ENCODE peak calls at places on chromosomes 16 and 17, in five cellular contexts. X is breast epithelium; S is stimulated activated CD4-positive, alpha-beta T cell treated with anti-CD3 and anti-CD28 coated beads, Interleukin-2, amount 100 ng/mL, for 48 hours; I is small intestine; O is chondrocyte. U is an unnamed sample.

GRCh38 chr17:9928601-9929341 is 23.7 kb upstream of the RCVRN start:
- DNase-seq in X (no peak), S (no peak), I (no peak), O (no peak), U (peak; percentile 58)

GRCh38 chr16:15533386-15533785 is 99.0 kb downstream of the BMERB1 start:
- DNase-seq in X (no peak), S (no peak), I (no peak), O (no peak), U (no peak)

GRCh38 chr16:48044117-48044516 is 111.7 kb downstream of the ABCC12 start:
- DNase-seq in X (no peak), S (no peak), I (no peak), O (no peak), U (no peak)

GRCh38 chr17:63434951-63435571 is 11.0 kb downstream of the CYB561 start:
- DNase-seq in X (peak; percentile 77), S (no peak), I (peak; percentile 92), O (peak; percentile 81), U (peak; percentile 50)

GRCh38 chr17:29588561-29589411 is 662 bp downstream of the GIT1 start:
- DNase-seq in X (no peak), S (no peak), I (peak; percentile 32), O (peak; percentile 93), U (peak; percentile 38)

GRCh38 chr17:57395721-57396321 is 139.5 kb downstream of the MSI2 start:
- DNase-seq in X (no peak), S (no peak), I (no peak), O (no peak), U (no peak)

GRCh38 chr17:65783845-65784334 is 222.4 kb upstream of the AXIN2 start:
- DNase-seq in X (no peak), S (no peak), I (peak; percentile 90), O (no peak), U (no peak)

GRCh38 chr17:40810505-40810904 is 10.7 kb upstream of the KRT28 start:
- DNase-seq in X (no peak), S (no peak), I (no peak), O (no peak), U (no peak)

GRCh38 chr17:73589096-73589980 is 54.9 kb downstream of the SDK2 start:
- DNase-seq in X (no peak), S (no peak), I (no peak), O (no peak), U (no peak)

GRCh38 chr17:41494524-41494923 is 4.8 kb upstream of the KRT36 start:
- DNase-seq in X (no peak), S (no peak), I (no peak), O (no peak), U (no peak)

GRCh38 chr17:56707312-56708219 is 114.1 kb downstream of the NOG start:
- DNase-seq in X (no peak), S (no peak), I (no peak), O (no peak), U (no peak)

GRCh38 chr17:80453980-80454556 is 22.3 kb downstream of the NPTX1 start:
- DNase-seq in X (no peak), S (no peak), I (no peak), O (no peak), U (no peak)

GRCh38 chr16:22191966-22192260 is 14.2 kb upstream of the EEF2K start:
- DNase-seq in X (no peak), S (no peak), I (no peak), O (no peak), U (no peak)

GRCh38 chr17:6328279-6328678 is 106.6 kb downstream of the AIPL1 start:
- DNase-seq in X (no peak), S (no peak), I (peak; percentile 8), O (no peak), U (no peak)

GRCh38 chr17:60526726-60527125 is 684 bp upstream of the APPBP2 start:
- DNase-seq in X (no peak), S (no peak), I (no peak), O (no peak), U (no peak)

GRCh38 chr17:21174719-21175118 is 39.2 kb downstream of the TMEM11 start:
- DNase-seq in X (no peak), S (no peak), I (no peak), O (no peak), U (peak; percentile 45)

GRCh38 chr16:85569615-85570212 is 43.4 kb upstream of the GSE1 start:
- DNase-seq in X (peak; percentile 39), S (no peak), I (no peak), O (no peak), U (no peak)

GRCh38 chr17:17367931-17368330 is 64.8 kb downstream of the NT5M start:
- DNase-seq in X (no peak), S (no peak), I (no peak), O (peak; percentile 46), U (no peak)

GRCh38 chr17:58643147-58643546 is 48.7 kb downstream of the TEX14 start:
- DNase-seq in X (no peak), S (no peak), I (no peak), O (no peak), U (no peak)

GRCh38 chr16:74521691-74522090 is 85.2 kb downstream of the GLG1 start:
- DNase-seq in X (no peak), S (no peak), I (no peak), O (no peak), U (no peak)

GRCh38 chr16:80896778-80897177 is 92.4 kb upstream of the CDYL2 start:
- DNase-seq in X (no peak), S (no peak), I (no peak), O (no peak), U (no peak)

GRCh38 chr17:21286066-21286770 is 1.7 kb downstream of the MAP2K3 start:
- DNase-seq in X (peak; percentile 89), S (no peak), I (peak; percentile 95), O (no peak), U (peak; percentile 94)

GRCh38 chr16:2753523-2754020 is 1.1 kb downstream of the SRRM2 start:
- DNase-seq in X (no peak), S (no peak), I (no peak), O (no peak), U (no peak)

GRCh38 chr16:12166271-12166670 is 189.7 kb downstream of the SNX29 start:
- DNase-seq in X (no peak), S (no peak), I (no peak), O (no peak), U (no peak)

GRCh38 chr16:14043278-14043677 is 27.8 kb upstream of the MRTFB start:
- DNase-seq in X (no peak), S (no peak), I (no peak), O (no peak), U (no peak)

GRCh38 chr17:28346199-28346580 is 10.6 kb downstream of the TNFAIP1 start:
- DNase-seq in X (no peak), S (no peak), I (no peak), O (no peak), U (no peak)

GRCh38 chr16:79721186-79721745 is 120.7 kb upstream of the MAF start:
- DNase-seq in X (no peak), S (no peak), I (peak; percentile 93), O (no peak), U (peak; percentile 49)

GRCh38 chr17:6903516-6903915 is 72.0 kb upstream of the TEKT1 start:
- DNase-seq in X (no peak), S (no peak), I (no peak), O (no peak), U (no peak)

GRCh38 chr17:75619506-75620431 is 13.5 kb upstream of the SMIM5 start:
- DNase-seq in X (no peak), S (no peak), I (no peak), O (no peak), U (no peak)